ENCODE peak calls at places on chromosomes 6 and 20, in five cellular contexts. C, H, Q, U and W are unnamed samples.

GRCh38 chr6:130927305-130927704 is 100.1 kb downstream of the SMLR1 start:
- DNase-seq in C (no peak), H (no peak), Q (no peak), U (no peak), W (peak)

GRCh38 chr6:41040101-41040910 is 1.3 kb upstream of the UNC5CL start:
- DNase-seq in C (no peak), H (no peak), Q (peak), U (peak), W (no peak)

GRCh38 chr20:2618815-2619214 is 33.6 kb upstream of the NOP56 start:
- DNase-seq in C (no peak), H (no peak), Q (no peak), U (no peak), W (no peak)

GRCh38 chr6:36063318-36063717 is 35.7 kb downstream of the MAPK14 start:
- DNase-seq in C (no peak), H (no peak), Q (no peak), U (peak), W (no peak)

GRCh38 chr6:145699462-145699861 is 35.9 kb downstream of the EPM2A start:
- DNase-seq in C (no peak), H (peak), Q (peak), U (no peak), W (no peak)

GRCh38 chr20:4813076-4813838 is 91.5 kb downstream of the PRND start:
- DNase-seq in C (no peak), H (no peak), Q (no peak), U (no peak), W (no peak)

GRCh38 chr6:28941681-28942448 is 18.1 kb upstream of the TRIM27 start:
- DNase-seq in C (peak), H (no peak), Q (no peak), U (no peak), W (no peak)

GRCh38 chr20:57481281-57481711 is 43.6 kb downstream of the CTCFL start:
- DNase-seq in C (no peak), H (no peak), Q (no peak), U (no peak), W (no peak)

GRCh38 chr6:111972714-111973678 is 80.9 kb upstream of the CCN6 start:
- DNase-seq in C (no peak), H (peak), Q (peak), U (peak), W (no peak)

GRCh38 chr20:47024461-47024937 is 129.9 kb downstream of the EYA2 start:
- DNase-seq in C (no peak), H (peak), Q (no peak), U (no peak), W (no peak)

GRCh38 chr6:88704980-88705379 is 258.4 kb downstream of the RNGTT start:
- DNase-seq in C (no peak), H (peak), Q (no peak), U (peak), W (no peak)

GRCh38 chr6:93677297-93677965 is 258.1 kb upstream of the EPHA7 start:
- DNase-seq in C (no peak), H (no peak), Q (peak), U (no peak), W (no peak)

GRCh38 chr6:45633272-45633908 is 255.7 kb upstream of the SUPT3H start:
- DNase-seq in C (no peak), H (no peak), Q (no peak), U (no peak), W (no peak)

GRCh38 chr6:141326426-141326825 is 806.3 kb upstream of the GJE1 start:
- DNase-seq in C (no peak), H (peak), Q (peak), U (peak), W (no peak)

GRCh38 chr6:132527791-132528190 is 10.3 kb upstream of the TAAR9 start:
- DNase-seq in C (no peak), H (peak), Q (peak), U (no peak), W (no peak)

GRCh38 chr20:60224914-60225313 is 266.7 kb downstream of the CDH26 start:
- DNase-seq in C (no peak), H (no peak), Q (no peak), U (peak), W (no peak)

GRCh38 chr6:36907781-36908180 is 22.0 kb downstream of the C6orf89 start:
- DNase-seq in C (no peak), H (peak), Q (no peak), U (no peak), W (no peak)

GRCh38 chr20:58618694-58619540 is 32.2 kb upstream of the STX16 start:
- DNase-seq in C (no peak), H (peak), Q (no peak), U (no peak), W (no peak)

GRCh38 chr6:293185-294174 is 1.2 kb downstream of the DUSP22 start:
- DNase-seq in C (no peak), H (no peak), Q (peak), U (peak), W (no peak)

GRCh38 chr20:41029150-41029872 is 689 bp downstream of the TOP1 start:
- DNase-seq in C (no peak), H (no peak), Q (peak), U (peak), W (peak)

GRCh38 chr6:149318581-149319286 is 1.2 kb downstream of the TAB2 start:
- DNase-seq in C (no peak), H (no peak), Q (peak), U (no peak), W (no peak)

GRCh38 chr20:31698803-31699718 is 23.6 kb downstream of the BCL2L1 start:
- DNase-seq in C (no peak), H (peak), Q (peak), U (peak), W (no peak)

GRCh38 chr20:4076671-4077070 is 61.3 kb upstream of the RNF24 start:
- DNase-seq in C (no peak), H (peak), Q (peak), U (no peak), W (no peak)

GRCh38 chr6:155079985-155080452 is 84.9 kb downstream of the TIAM2 start:
- DNase-seq in C (no peak), H (no peak), Q (no peak), U (no peak), W (no peak)

GRCh38 chr20:51022803-51023616 is at the start of gene KCNG1:
- DNase-seq in C (peak), H (peak), Q (peak), U (peak), W (peak)

GRCh38 chr20:46330072-46330763 is 21.9 kb upstream of the CDH22 start:
- DNase-seq in C (no peak), H (no peak), Q (no peak), U (no peak), W (no peak)

DNA sequence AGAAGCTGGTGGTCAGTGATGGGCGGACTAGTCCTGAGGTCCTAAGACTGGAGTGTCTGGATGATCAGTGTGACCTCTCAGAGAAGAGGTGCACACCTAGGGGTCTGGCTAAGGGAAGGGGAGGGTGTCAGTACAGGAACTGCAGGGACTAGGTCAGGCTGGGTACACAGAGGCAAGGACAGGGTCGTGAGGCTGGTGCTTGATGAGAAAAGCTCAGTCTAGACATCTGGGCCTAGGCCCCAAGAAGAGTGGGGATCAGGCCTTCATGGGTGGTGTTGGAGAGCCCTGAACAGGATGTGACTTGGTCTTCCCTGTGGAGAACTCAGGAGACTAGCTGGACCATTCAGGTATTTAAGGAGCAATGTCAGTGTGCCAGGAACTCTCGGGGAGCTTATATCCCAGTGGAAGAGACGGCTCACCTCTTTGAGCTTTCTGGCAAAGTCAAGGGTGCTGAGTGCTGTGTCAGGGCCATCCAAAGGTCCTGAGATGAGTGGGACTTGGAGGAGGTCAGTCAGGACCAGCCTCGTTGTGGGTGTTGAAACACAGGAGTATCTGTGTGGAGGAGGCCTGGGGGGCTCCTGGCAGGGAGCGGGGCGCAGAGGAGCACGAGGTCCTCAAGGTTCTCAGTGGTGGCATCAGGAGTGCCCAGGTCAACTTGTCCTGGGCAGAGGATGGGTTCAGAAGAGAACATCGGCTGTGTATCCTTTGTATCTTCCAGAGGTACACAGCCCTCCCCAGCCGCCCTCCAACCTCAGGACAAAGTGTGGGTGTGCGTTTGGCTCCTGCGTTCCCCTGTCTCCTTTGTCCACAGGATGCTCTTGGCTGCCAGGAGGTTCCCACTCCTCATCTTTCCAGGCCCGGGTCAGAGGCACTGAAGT is 13.3 kb upstream of the MYT1 start:
- DNase-seq in C (no peak), H (no peak), Q (no peak), U (no peak), W (no peak)
- H3K4me3 ChIP-seq in C (no peak), H (no peak), Q (no peak), U (no peak), W (no peak)

GRCh38 chr20:14948416-14948815 is 611.0 kb upstream of the FLRT3 start:
- DNase-seq in C (no peak), H (no peak), Q (no peak), U (no peak), W (no peak)

GRCh38 chr20:14951105-14951504 is 613.7 kb upstream of the FLRT3 start:
- DNase-seq in C (no peak), H (no peak), Q (peak), U (no peak), W (no peak)

GRCh38 chr20:14951707-14952106 is 614.3 kb upstream of the FLRT3 start:
- DNase-seq in C (no peak), H (no peak), Q (peak), U (peak), W (no peak)

GRCh38 chr20:14950633-14951032 is 613.2 kb upstream of the FLRT3 start:
- DNase-seq in C (no peak), H (no peak), Q (no peak), U (no peak), W (no peak)

GRCh38 chr20:14947536-14947935 is 610.1 kb upstream of the FLRT3 start:
- DNase-seq in C (no peak), H (no peak), Q (no peak), U (no peak), W (no peak)
- H3K14ac ChIP-seq in C (no peak), H (no peak), Q (no peak), U (no peak), W (no peak)

DNA sequence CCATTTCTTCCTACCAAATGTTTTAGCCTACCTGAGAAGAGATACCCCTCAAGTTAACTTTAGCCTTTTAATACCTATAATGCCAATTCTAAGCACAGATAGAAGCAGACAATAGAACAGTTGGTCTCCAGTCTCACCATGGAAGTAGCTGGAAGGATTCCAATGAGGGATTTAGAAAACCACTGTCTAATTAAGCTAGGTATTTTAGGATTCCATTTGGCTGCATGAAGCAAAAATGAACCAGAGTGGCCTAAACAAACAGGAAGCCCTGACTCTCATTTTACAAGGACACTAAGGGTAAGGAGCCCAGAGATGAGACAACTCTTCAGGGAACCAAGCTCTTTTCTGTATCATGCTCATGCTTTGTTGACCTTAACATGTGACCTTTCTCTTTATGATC is 199.2 kb downstream of the ALDH8A1 start:
- DNase-seq in C (no peak), H (peak), Q (peak), U (no peak), W (no peak)
- H3K4me3 ChIP-seq in C (no peak), H (no peak), Q (no peak), U (no peak), W (no peak)

DNA sequence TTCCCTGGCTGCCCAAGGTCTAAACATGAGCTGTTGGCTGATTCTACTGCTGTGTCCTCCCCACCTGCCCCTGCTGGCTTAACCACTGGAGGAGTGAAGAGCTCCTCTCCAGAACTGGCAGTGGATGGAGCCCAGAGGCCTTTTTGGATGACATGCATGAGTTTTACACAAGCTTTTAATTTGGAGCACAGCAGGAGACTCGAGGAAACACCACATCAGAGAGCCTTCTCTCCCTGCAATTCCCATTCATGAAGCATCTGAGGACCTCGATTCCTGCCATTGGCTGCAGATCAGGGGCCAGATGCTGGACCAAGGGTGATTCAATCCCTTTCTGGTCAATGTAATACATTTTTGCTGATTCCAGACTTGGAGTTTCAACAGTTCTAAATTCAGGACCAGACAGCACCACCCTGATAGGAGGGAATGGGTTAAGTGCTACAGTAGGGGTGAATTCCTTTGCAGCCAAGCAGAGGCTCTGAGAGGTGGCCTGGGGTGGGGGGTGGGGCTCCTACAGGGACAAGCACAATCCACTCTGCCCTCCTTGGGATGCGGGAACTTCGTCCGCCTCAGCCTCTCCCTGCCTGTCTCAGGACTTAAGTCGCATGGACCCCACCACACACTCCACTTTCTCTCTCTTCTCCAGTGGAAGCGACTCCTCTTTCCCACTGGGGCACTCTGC is 600 bp upstream of the PSORS1C1 start:
- DNase-seq in C (no peak), H (peak), Q (no peak), U (no peak), W (no peak)
- H3K14ac ChIP-seq in C (no peak), H (peak), Q (no peak), U (no peak), W (no peak)

GRCh38 chr6:107493158-107494057 is 3.5 kb downstream of the SOBP start:
- DNase-seq in C (no peak), H (peak), Q (peak), U (no peak), W (peak)
- H3K4me3 ChIP-seq in C (no peak), H (peak), Q (no peak), U (no peak), W (peak)

GRCh38 chr6:44569931-44570385 is 182.5 kb downstream of the CDC5L start:
- DNase-seq in C (no peak), H (peak), Q (no peak), U (peak), W (no peak)
- H3K14ac ChIP-seq in C (no peak), H (no peak), Q (no peak), U (no peak), W (no peak)

DNA sequence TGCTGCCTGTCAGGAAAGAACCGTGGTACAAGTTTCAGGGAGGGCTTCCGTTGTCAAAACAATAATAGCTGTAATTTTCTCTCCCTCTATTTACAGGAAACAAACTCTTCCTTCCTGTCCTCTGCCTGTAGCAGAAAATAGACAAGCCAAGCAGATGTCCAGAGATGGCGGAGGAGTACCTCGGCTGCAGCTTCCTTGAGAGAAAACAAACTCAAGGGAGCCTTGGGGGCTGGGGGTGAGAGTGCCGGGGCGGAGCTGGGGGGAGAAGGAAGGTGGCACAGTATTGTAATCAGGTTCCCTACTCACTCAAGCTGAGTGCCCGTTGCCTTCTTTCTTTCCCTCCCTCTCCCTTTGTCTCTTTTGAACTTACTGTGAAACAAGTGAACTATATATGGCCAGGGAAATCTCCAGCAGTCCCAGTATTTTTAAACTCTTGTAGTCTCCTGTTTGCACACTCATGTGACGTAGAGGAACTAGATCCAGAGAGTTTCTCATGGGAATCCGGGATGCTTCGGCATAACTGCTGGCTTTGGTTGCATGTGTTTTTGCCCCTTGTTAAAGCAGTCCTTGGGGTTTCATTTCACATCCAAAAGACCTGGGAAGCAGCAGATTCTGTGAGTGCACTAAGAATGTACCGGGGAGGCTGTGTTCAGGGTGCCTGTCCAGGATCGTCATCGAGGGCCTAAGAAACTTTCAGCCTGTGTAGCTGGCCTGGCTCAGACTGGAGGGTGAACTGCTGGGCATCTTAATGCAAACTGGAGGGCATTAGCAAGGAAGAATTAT is 44.6 kb upstream of the HDDC2 start:
- DNase-seq in C (no peak), H (no peak), Q (no peak), U (no peak), W (no peak)
- H3K4me3 ChIP-seq in C (no peak), H (no peak), Q (no peak), U (no peak), W (no peak)

GRCh38 chr6:139373154-139373927 is 1.1 kb downstream of the CITED2 start:
- DNase-seq in C (no peak), H (peak), Q (peak), U (peak), W (peak)
- H3K14ac ChIP-seq in C (no peak), H (peak), Q (peak), U (peak), W (peak)

GRCh38 chr6:121544691-121545090 is 109.2 kb downstream of the GJA1 start:
- DNase-seq in C (no peak), H (no peak), Q (no peak), U (no peak), W (no peak)

GRCh38 chr6:121550491-121551010 is 115.1 kb downstream of the GJA1 start:
- DNase-seq in C (no peak), H (no peak), Q (no peak), U (peak), W (no peak)

GRCh38 chr6:121549741-121550140 is 114.3 kb downstream of the GJA1 start:
- DNase-seq in C (no peak), H (peak), Q (peak), U (peak), W (no peak)

DNA sequence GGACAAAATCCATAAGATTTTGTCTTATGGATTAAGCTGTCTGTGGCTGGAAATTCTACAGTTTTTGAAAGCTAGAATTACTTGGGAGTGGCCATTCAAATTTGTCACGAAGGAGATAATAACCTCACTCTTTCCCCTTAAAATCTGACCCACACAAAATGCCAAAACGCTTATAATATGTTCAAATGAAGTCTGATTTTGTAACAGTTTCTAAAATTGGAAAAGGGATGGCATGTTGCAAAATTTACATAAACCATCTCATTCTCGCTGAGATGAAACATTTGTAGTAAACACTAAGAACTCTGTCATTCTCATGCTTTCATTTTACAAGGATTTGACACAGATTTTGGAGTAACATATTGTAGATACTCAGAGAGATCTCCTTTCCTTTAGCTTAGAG is 112.7 kb downstream of the GJA1 start:
- DNase-seq in C (no peak), H (no peak), Q (no peak), U (no peak), W (no peak)
- H3K4me3 ChIP-seq in C (no peak), H (no peak), Q (no peak), U (no peak), W (no peak)